ENCODE peak calls at places on chromosomes 1 and 21, in seven cellular contexts. One of them, this sample, is unnamed.

GRCh38 chr1:198259336-198260109 is 102.7 kb downstream of the NEK7 start:
- DNase-seq in uterus: no peak
- DNase-seq in K562: no peak
- DNase-seq in kidney: no peak
- DNase-seq in colonic mucosa: no peak
- DNase-seq in body of pancreas: no peak
- DNase-seq in AG04450: no peak
- DNase-seq in this sample: no peak

GRCh38 chr1:3858231-3858981 is 1.1 kb downstream of the DFFB start:
- DNase-seq in uterus: no peak
- DNase-seq in K562: peak; percentile 37
- DNase-seq in kidney: peak; percentile 83
- DNase-seq in colonic mucosa: no peak
- DNase-seq in body of pancreas: peak; percentile 38
- DNase-seq in AG04450: no peak
- DNase-seq in this sample: no peak

GRCh38 chr21:39384674-39385298 is 35.9 kb upstream of the HMGN1 start:
- DNase-seq in uterus: no peak
- DNase-seq in K562: no peak
- DNase-seq in kidney: no peak
- DNase-seq in colonic mucosa: no peak
- DNase-seq in body of pancreas: no peak
- DNase-seq in AG04450: no peak
- DNase-seq in this sample: no peak

GRCh38 chr1:55144886-55145285 is 70.3 kb downstream of the USP24 start:
- DNase-seq in uterus: no peak
- DNase-seq in K562: no peak
- DNase-seq in kidney: no peak
- DNase-seq in colonic mucosa: no peak
- DNase-seq in body of pancreas: no peak
- DNase-seq in AG04450: no peak
- DNase-seq in this sample: no peak

GRCh38 chr1:192584951-192585350 is 9.4 kb downstream of the RGS1 start:
- DNase-seq in uterus: no peak
- DNase-seq in K562: no peak
- DNase-seq in kidney: no peak
- DNase-seq in colonic mucosa: no peak
- DNase-seq in body of pancreas: no peak
- DNase-seq in AG04450: no peak
- DNase-seq in this sample: no peak

GRCh38 chr1:23422313-23422877 is 2.2 kb downstream of the TCEA3 start:
- DNase-seq in uterus: peak; percentile 74
- DNase-seq in K562: peak; percentile 77
- DNase-seq in kidney: peak; percentile 89
- DNase-seq in colonic mucosa: peak; percentile 96
- DNase-seq in body of pancreas: peak; percentile 80
- DNase-seq in AG04450: peak; percentile 43
- DNase-seq in this sample: peak; percentile 72

GRCh38 chr1:241156231-241156965 is 200.6 kb downstream of the RGS7 start:
- DNase-seq in uterus: no peak
- DNase-seq in K562: no peak
- DNase-seq in kidney: no peak
- DNase-seq in colonic mucosa: peak; percentile 82
- DNase-seq in body of pancreas: peak; percentile 79
- DNase-seq in AG04450: no peak
- DNase-seq in this sample: no peak

GRCh38 chr1:36728846-36729245 is 246.1 kb upstream of the CSF3R start:
- DNase-seq in uterus: no peak
- DNase-seq in K562: no peak
- DNase-seq in kidney: peak; percentile 33
- DNase-seq in colonic mucosa: no peak
- DNase-seq in body of pancreas: no peak
- DNase-seq in AG04450: no peak
- DNase-seq in this sample: no peak

GRCh38 chr1:154767315-154768240 is 102.5 kb downstream of the KCNN3 start:
- DNase-seq in uterus: peak; percentile 83
- DNase-seq in K562: no peak
- DNase-seq in kidney: no peak
- DNase-seq in colonic mucosa: no peak
- DNase-seq in body of pancreas: no peak
- DNase-seq in AG04450: no peak
- DNase-seq in this sample: no peak

GRCh38 chr1:179369751-179370341 is 4.1 kb downstream of the AXDND1 start:
- DNase-seq in uterus: no peak
- DNase-seq in K562: peak; percentile 76
- DNase-seq in kidney: no peak
- DNase-seq in colonic mucosa: peak; percentile 39
- DNase-seq in body of pancreas: peak; percentile 33
- DNase-seq in AG04450: peak; percentile 54
- DNase-seq in this sample: peak; percentile 48

GRCh38 chr1:102970496-102971078 is 137.7 kb downstream of the COL11A1 start:
- DNase-seq in uterus: no peak
- DNase-seq in K562: peak; percentile 52
- DNase-seq in kidney: no peak
- DNase-seq in colonic mucosa: no peak
- DNase-seq in body of pancreas: peak; percentile 11
- DNase-seq in AG04450: peak; percentile 39
- DNase-seq in this sample: peak; percentile 30

GRCh38 chr1:16888806-16889178 is 7.0 kb upstream of the RNU1-2 start:
- DNase-seq in uterus: no peak
- DNase-seq in K562: no peak
- DNase-seq in kidney: peak; percentile 84
- DNase-seq in colonic mucosa: peak; percentile 43
- DNase-seq in body of pancreas: no peak
- DNase-seq in AG04450: no peak
- DNase-seq in this sample: peak; percentile 55

GRCh38 chr1:185375583-185375982 is 58.5 kb upstream of the IVNS1ABP start:
- DNase-seq in uterus: no peak
- DNase-seq in K562: peak; percentile 16
- DNase-seq in kidney: no peak
- DNase-seq in colonic mucosa: no peak
- DNase-seq in body of pancreas: no peak
- DNase-seq in AG04450: no peak
- DNase-seq in this sample: peak; percentile 28

GRCh38 chr1:7639435-7640131 is 131.5 kb upstream of the VAMP3 start:
- DNase-seq in uterus: no peak
- DNase-seq in K562: no peak
- DNase-seq in kidney: no peak
- DNase-seq in colonic mucosa: no peak
- DNase-seq in body of pancreas: no peak
- DNase-seq in AG04450: no peak
- DNase-seq in this sample: no peak

GRCh38 chr1:11384170-11384554 is 94.8 kb upstream of the DISP3 start:
- DNase-seq in uterus: no peak
- DNase-seq in K562: peak; percentile 26
- DNase-seq in kidney: no peak
- DNase-seq in colonic mucosa: no peak
- DNase-seq in body of pancreas: no peak
- DNase-seq in AG04450: no peak
- DNase-seq in this sample: no peak

GRCh38 chr1:243525085-243525487 is 269.2 kb downstream of the SDCCAG8 start:
- DNase-seq in uterus: no peak
- DNase-seq in K562: no peak
- DNase-seq in kidney: no peak
- DNase-seq in colonic mucosa: no peak
- DNase-seq in body of pancreas: no peak
- DNase-seq in AG04450: peak; percentile 38
- DNase-seq in this sample: no peak

GRCh38 chr1:38064232-38064903 is 17.8 kb upstream of the POU3F1 start:
- DNase-seq in uterus: no peak
- DNase-seq in K562: peak; percentile 78
- DNase-seq in kidney: no peak
- DNase-seq in colonic mucosa: no peak
- DNase-seq in body of pancreas: no peak
- DNase-seq in AG04450: peak; percentile 32
- DNase-seq in this sample: no peak

GRCh38 chr1:12275370-12275769 is 45.5 kb downstream of the VPS13D start:
- DNase-seq in uterus: no peak
- DNase-seq in K562: peak; percentile 64
- DNase-seq in kidney: no peak
- DNase-seq in colonic mucosa: peak; percentile 36
- DNase-seq in body of pancreas: peak; percentile 15
- DNase-seq in AG04450: no peak
- DNase-seq in this sample: peak; percentile 46

GRCh38 chr1:24901791-24902470 is 28.1 kb downstream of the RUNX3 start:
- DNase-seq in uterus: no peak
- DNase-seq in K562: no peak
- DNase-seq in kidney: peak; percentile 77
- DNase-seq in colonic mucosa: no peak
- DNase-seq in body of pancreas: no peak
- DNase-seq in AG04450: no peak
- DNase-seq in this sample: no peak

GRCh38 chr1:68120136-68120791 is 69.8 kb upstream of the DIRAS3 start:
- DNase-seq in uterus: peak; percentile 73
- DNase-seq in K562: peak; percentile 70
- DNase-seq in kidney: no peak
- DNase-seq in colonic mucosa: peak; percentile 76
- DNase-seq in body of pancreas: peak; percentile 60
- DNase-seq in AG04450: peak; percentile 74
- DNase-seq in this sample: peak; percentile 75

GRCh38 chr21:39105836-39106235 is 77.4 kb downstream of the PSMG1 start:
- DNase-seq in uterus: no peak
- DNase-seq in K562: peak; percentile 28
- DNase-seq in kidney: no peak
- DNase-seq in colonic mucosa: no peak
- DNase-seq in body of pancreas: no peak
- DNase-seq in AG04450: no peak
- DNase-seq in this sample: no peak

GRCh38 chr1:10155087-10155712 is 55.2 kb upstream of the KIF1B start:
- DNase-seq in uterus: no peak
- DNase-seq in K562: no peak
- DNase-seq in kidney: no peak
- DNase-seq in colonic mucosa: no peak
- DNase-seq in body of pancreas: no peak
- DNase-seq in AG04450: no peak
- DNase-seq in this sample: no peak

GRCh38 chr21:32524010-32524719 is 61.2 kb downstream of the TCP10L start:
- DNase-seq in uterus: peak; percentile 63
- DNase-seq in K562: no peak
- DNase-seq in kidney: no peak
- DNase-seq in colonic mucosa: no peak
- DNase-seq in body of pancreas: no peak
- DNase-seq in AG04450: no peak
- DNase-seq in this sample: no peak

GRCh38 chr21:39029086-39029772 is 154.0 kb downstream of the PSMG1 start:
- DNase-seq in uterus: no peak
- DNase-seq in K562: no peak
- DNase-seq in kidney: no peak
- DNase-seq in colonic mucosa: no peak
- DNase-seq in body of pancreas: no peak
- DNase-seq in AG04450: peak; percentile 71
- DNase-seq in this sample: no peak

GRCh38 chr1:48061162-48062136 is 64.3 kb upstream of the TRABD2B start:
- DNase-seq in uterus: peak; percentile 26
- DNase-seq in K562: peak; percentile 53
- DNase-seq in kidney: no peak
- DNase-seq in colonic mucosa: peak; percentile 77
- DNase-seq in body of pancreas: peak; percentile 48
- DNase-seq in AG04450: no peak
- DNase-seq in this sample: peak; percentile 74

GRCh38 chr1:204885288-204885711 is 14.6 kb downstream of the NFASC start:
- DNase-seq in uterus: peak; percentile 39
- DNase-seq in K562: no peak
- DNase-seq in kidney: no peak
- DNase-seq in colonic mucosa: peak; percentile 62
- DNase-seq in body of pancreas: peak; percentile 45
- DNase-seq in AG04450: no peak
- DNase-seq in this sample: peak; percentile 64

GRCh38 chr1:42822833-42823392 is 5.7 kb upstream of the SVBP start:
- DNase-seq in uterus: no peak
- DNase-seq in K562: peak; percentile 63
- DNase-seq in kidney: no peak
- DNase-seq in colonic mucosa: no peak
- DNase-seq in body of pancreas: no peak
- DNase-seq in AG04450: no peak
- DNase-seq in this sample: no peak
- H3K27ac ChIP-seq in uterus: peak overlapping the region; percentile 1
- H3K27ac ChIP-seq in K562: peak overlapping the region; percentile 73
- H3K27ac ChIP-seq in kidney: no peak overlapping the region
- H3K27ac ChIP-seq in colonic mucosa: no peak overlapping the region
- H3K27ac ChIP-seq in body of pancreas: no peak overlapping the region
- H3K27ac ChIP-seq in AG04450: no peak overlapping the region
- H3K27ac ChIP-seq in this sample: no peak overlapping the region

GRCh38 chr1:98406346-98407088 is 255.0 kb upstream of the SNX7 start:
- DNase-seq in uterus: no peak
- DNase-seq in K562: no peak
- DNase-seq in kidney: no peak
- DNase-seq in colonic mucosa: no peak
- DNase-seq in body of pancreas: no peak
- DNase-seq in AG04450: no peak
- DNase-seq in this sample: no peak
- TF ChIP-seq CTCF in uterus: no peak
- TF ChIP-seq CTCF in K562: no peak
- TF ChIP-seq CTCF in kidney: no peak
- TF ChIP-seq CTCF in colonic mucosa: no peak
- TF ChIP-seq CTCF in body of pancreas: no peak
- TF ChIP-seq CTCF in AG04450: no peak
- TF ChIP-seq CTCF in this sample: no peak

GRCh38 chr21:26169611-26170470 is 729 bp downstream of the APP start:
- DNase-seq in uterus: peak; percentile 42
- DNase-seq in K562: no peak
- DNase-seq in kidney: peak; percentile 85
- DNase-seq in colonic mucosa: peak; percentile 66
- DNase-seq in body of pancreas: peak; percentile 58
- DNase-seq in AG04450: no peak
- DNase-seq in this sample: peak; percentile 72

GRCh38 chr21:26165331-26165730 is 5.2 kb downstream of the APP start:
- DNase-seq in uterus: no peak
- DNase-seq in K562: no peak
- DNase-seq in kidney: no peak
- DNase-seq in colonic mucosa: no peak
- DNase-seq in body of pancreas: no peak
- DNase-seq in AG04450: no peak
- DNase-seq in this sample: no peak

GRCh38 chr21:26170471-26171309 is at the start of gene APP:
- DNase-seq in uterus: peak; percentile 83
- DNase-seq in K562: peak; percentile 48
- DNase-seq in kidney: peak; percentile 94
- DNase-seq in colonic mucosa: peak; percentile 90
- DNase-seq in body of pancreas: peak; percentile 88
- DNase-seq in AG04450: peak; percentile 43
- DNase-seq in this sample: peak; percentile 90

GRCh38 chr21:26169061-26169610 is 1.4 kb downstream of the APP start:
- DNase-seq in uterus: peak; percentile 40
- DNase-seq in K562: no peak
- DNase-seq in kidney: peak; percentile 80
- DNase-seq in colonic mucosa: peak; percentile 59
- DNase-seq in body of pancreas: peak; percentile 49
- DNase-seq in AG04450: no peak
- DNase-seq in this sample: peak; percentile 80

GRCh38 chr21:26167593-26167992 is 3.0 kb downstream of the APP start:
- DNase-seq in uterus: no peak
- DNase-seq in K562: no peak
- DNase-seq in kidney: no peak
- DNase-seq in colonic mucosa: no peak
- DNase-seq in body of pancreas: no peak
- DNase-seq in AG04450: no peak
- DNase-seq in this sample: no peak
- H3K4me3 ChIP-seq in uterus: no peak overlapping the region
- H3K4me3 ChIP-seq in K562: no peak overlapping the region
- H3K4me3 ChIP-seq in kidney: peak overlapping the region; percentile 54
- H3K4me3 ChIP-seq in colonic mucosa: peak overlapping the region; percentile 90
- H3K4me3 ChIP-seq in body of pancreas: no peak overlapping the region
- H3K4me3 ChIP-seq in AG04450: peak overlapping the region; percentile 1
- H3K4me3 ChIP-seq in this sample: no peak overlapping the region

GRCh38 chr21:35738342-35738961 is 321.9 kb downstream of the SETD4 start:
- DNase-seq in uterus: no peak
- DNase-seq in K562: no peak
- DNase-seq in kidney: no peak
- DNase-seq in colonic mucosa: no peak
- DNase-seq in body of pancreas: peak; percentile 42
- DNase-seq in AG04450: no peak
- DNase-seq in this sample: peak; percentile 28
- H3K27ac ChIP-seq in uterus: no peak overlapping the region
- H3K27ac ChIP-seq in K562: no peak overlapping the region
- H3K27ac ChIP-seq in kidney: no peak overlapping the region
- H3K27ac ChIP-seq in colonic mucosa: no peak overlapping the region
- H3K27ac ChIP-seq in body of pancreas: peak overlapping the region; percentile 51
- H3K27ac ChIP-seq in AG04450: no peak overlapping the region
- H3K27ac ChIP-seq in this sample: no peak overlapping the region

This sample was measured in testis.